ENCODE peak calls at places on chromosomes 16 and 17, in four cellular contexts. X is brain microvascular endothelial cell, S is cardiac fibroblast, R is dorsolateral prefrontal cortex. P is an unnamed sample.

GRCh38 chr16:30526137-30526822 is at the start of gene ZNF768:
- DNase-seq in X (no peak), S (peak), R (no peak), P (no peak)

GRCh38 chr17:81499601-81499970 is 13.0 kb downstream of the ACTG1 start:
- DNase-seq in S (no peak), X (no peak), R (no peak), P (no peak)

GRCh38 chr16:71807905-71808592 is 585 bp downstream of the AP1G1 start:
- DNase-seq in R (no peak), S (peak), X (peak), P (peak)

GRCh38 chr17:50267074-50267841 is 7.0 kb upstream of the TMEM92 start:
- DNase-seq in X (no peak), S (peak), R (peak), P (no peak)

GRCh38 chr17:47888293-47888692 is 7.7 kb upstream of the SP2 start:
- DNase-seq in R (peak), S (no peak), X (no peak), P (no peak)

GRCh38 chr17:17701112-17701511 is 19.9 kb downstream of the RAI1 start:
- DNase-seq in X (no peak), S (no peak), R (no peak), P (no peak)

GRCh38 chr17:386145-386876 is 33.7 kb upstream of the RPH3AL start:
- DNase-seq in R (no peak), S (peak), X (peak), P (peak)

GRCh38 chr17:76670708-76671122 is 27.2 kb upstream of the ST6GALNAC1 start:
- DNase-seq in R (no peak), X (no peak), S (no peak), P (no peak)

GRCh38 chr16:50839920-50840729 is 98.2 kb downstream of the CYLD start:
- DNase-seq in R (no peak), X (no peak), S (no peak), P (no peak)

GRCh38 chr17:83064021-83064731 is 15.2 kb upstream of the METRNL start:
- DNase-seq in X (no peak), S (no peak), R (peak), P (no peak)

GRCh38 chr16:27434141-27435051 is 32.4 kb downstream of the IL21R start:
- DNase-seq in X (no peak), R (no peak), S (no peak), P (no peak)

GRCh38 chr16:28554634-28555423 is 1.1 kb downstream of the SGF29 start:
- DNase-seq in X (no peak), S (no peak), R (no peak), P (no peak)

GRCh38 chr16:64459821-64460220 is 662.0 kb downstream of the CDH11 start:
- DNase-seq in S (peak), X (peak), R (no peak), P (no peak)

GRCh38 chr17:67578058-67578457 is 139.7 kb upstream of the NOL11 start:
- DNase-seq in X (no peak), R (no peak), S (no peak), P (no peak)

GRCh38 chr16:86403541-86404163 is 106.7 kb upstream of the FOXF1 start:
- DNase-seq in X (no peak), S (peak), R (no peak), P (no peak)
- TF ChIP-seq CTCF in X (peak), S (no peak), R (no peak), P (no peak)

GRCh38 chr17:78374631-78375274 is 3.7 kb upstream of the PGS1 start:
- DNase-seq in S (peak), X (peak), R (no peak), P (peak)
- H3K4me3 ChIP-seq in S (no peak), X (no peak), R (no peak), P (no peak)

GRCh38 chr17:59038734-59039133 is 67.9 kb downstream of the TRIM37 start:
- DNase-seq in X (peak), R (no peak), S (peak), P (peak)

DNA sequence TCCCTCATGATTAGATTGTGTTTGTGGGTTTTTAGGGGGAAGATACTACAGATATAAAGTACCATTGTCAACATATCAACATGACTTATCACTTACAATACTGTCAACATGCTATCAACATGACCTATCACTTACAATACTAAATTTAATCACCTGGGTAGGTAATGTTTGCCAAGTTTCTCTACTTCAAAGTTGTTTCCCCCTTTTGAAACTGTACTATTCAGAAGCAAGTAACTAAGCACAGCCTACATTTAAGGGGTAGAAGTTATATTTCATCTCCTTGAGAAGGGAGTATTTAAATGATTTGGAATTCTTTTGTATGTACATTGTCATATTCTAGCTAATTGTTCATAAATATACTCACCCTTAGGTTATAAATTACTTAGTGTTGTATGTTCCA is 68.7 kb downstream of the TRIM37 start:
- DNase-seq in X (no peak), R (no peak), S (no peak), P (no peak)
- TF ChIP-seq CTCF in X (no peak), R (no peak), S (no peak), P (no peak)

DNA sequence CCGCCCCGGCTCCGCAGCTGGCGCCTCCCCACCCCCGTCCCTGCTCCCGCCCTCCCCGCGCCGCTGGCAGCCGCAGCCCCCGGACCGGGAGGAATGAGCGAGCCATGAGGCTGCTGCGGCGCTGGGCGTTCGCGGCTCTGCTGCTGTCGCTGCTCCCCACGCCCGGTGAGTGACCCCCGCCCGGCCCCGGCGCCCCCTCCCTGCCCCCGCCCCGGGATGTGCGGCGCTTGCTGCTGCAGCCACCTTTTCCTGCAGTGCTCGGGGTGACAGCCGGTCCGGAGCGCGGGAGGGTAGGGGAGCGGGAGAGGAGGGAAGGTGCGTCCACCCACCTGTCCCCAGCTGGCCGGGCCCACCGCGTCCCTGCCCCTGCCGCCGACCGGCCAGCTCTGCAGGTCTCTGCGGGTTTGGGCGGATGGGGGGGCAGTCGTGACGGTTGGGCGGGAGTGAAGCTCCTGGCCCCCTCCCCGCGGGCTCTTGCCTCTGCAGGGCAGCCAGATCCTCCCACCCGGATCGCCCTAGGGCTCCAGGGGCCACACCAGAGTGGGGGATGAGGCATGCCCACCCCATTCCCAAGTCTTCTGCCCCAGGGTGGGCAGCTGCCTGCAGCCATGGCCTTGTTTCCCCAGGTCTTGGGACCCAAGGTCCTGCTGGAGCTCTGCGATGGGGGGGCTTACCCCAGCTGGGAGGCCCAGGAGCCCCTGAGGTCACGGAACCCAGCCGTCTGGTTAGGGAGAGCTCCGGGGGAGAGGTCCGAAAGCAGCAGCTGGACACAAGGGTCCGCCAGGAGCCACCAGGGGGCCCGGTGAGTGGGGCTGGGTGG is 518 bp downstream of the ADAM11 start:
- DNase-seq in S (no peak), X (no peak), R (no peak), P (no peak)
- H3K4me3 ChIP-seq in S (peak), X (peak), R (peak), P (no peak)

GRCh38 chr16:65737831-65738230 is 616.0 kb upstream of the CDH11 start:
- DNase-seq in S (no peak), R (no peak), X (no peak), P (no peak)
- TF ChIP-seq CTCF in S (no peak), R (no peak), X (no peak), P (no peak)

DNA sequence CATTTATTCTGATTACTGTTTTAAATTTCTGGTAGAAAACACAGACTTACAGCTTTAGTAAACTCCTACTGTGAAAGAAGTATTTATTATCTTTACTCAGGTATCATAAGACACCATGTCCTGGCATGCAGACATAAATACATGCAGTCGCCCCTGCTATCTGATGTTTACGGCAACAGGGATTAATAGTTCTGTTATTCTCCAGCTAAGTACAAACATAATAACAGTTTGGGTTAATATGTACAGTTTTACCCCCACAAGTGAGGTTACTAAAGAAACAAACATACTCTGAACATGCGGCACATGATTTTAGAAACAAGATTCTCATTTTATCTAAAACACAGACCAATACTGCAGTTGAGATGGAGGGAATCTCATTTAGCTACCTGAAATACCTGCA is 170.8 kb downstream of the ABCA8 start:
- DNase-seq in X (no peak), R (no peak), S (no peak), P (no peak)
- H3K4me3 ChIP-seq in X (no peak), R (no peak), S (no peak), P (no peak)

GRCh38 chr16:81681311-81681710 is 97.8 kb upstream of the PLCG2 start:
- DNase-seq in S (no peak), R (no peak), X (no peak), P (no peak)
- TF ChIP-seq CTCF in S (no peak), R (no peak), X (no peak), P (no peak)

GRCh38 chr17:33126086-33126485 is 134.4 kb downstream of the SPACA3 start:
- DNase-seq in S (no peak), X (no peak), R (no peak), P (no peak)
- H3K4me3 ChIP-seq in S (no peak), X (no peak), R (no peak), P (no peak)

GRCh38 chr17:34639706-34640425 is 60.5 kb downstream of the TMEM132E start:
- DNase-seq in S (no peak), R (peak), X (no peak), P (no peak)
- TF ChIP-seq CTCF in S (no peak), R (no peak), X (no peak), P (no peak)

P was measured in epithelial cell of esophagus.